ENCODE peak calls at places on chromosomes 12 and 14, in seven cellular contexts. H, J, E, O, W, P and N are unnamed samples.

GRCh38 chr12:52713960-52714886 is 10.9 kb upstream of the KRT77 start:
- DNase-seq in H (no peak), J (peak), E (no peak), O (no peak), W (no peak), P (peak), N (no peak)

GRCh38 chr14:96567289-96567899 is 65.2 kb downstream of the PAPOLA start:
- DNase-seq in H (no peak), J (peak), E (no peak), O (no peak), W (peak), P (peak), N (no peak)

GRCh38 chr12:116150001-116150400 is 127.5 kb downstream of the MED13L start:
- DNase-seq in H (no peak), J (no peak), E (no peak), O (no peak), W (no peak), P (no peak), N (no peak)

GRCh38 chr12:117468016-117468415 is 106.6 kb upstream of the NOS1 start:
- DNase-seq in H (no peak), J (no peak), E (no peak), O (no peak), W (no peak), P (no peak), N (no peak)

GRCh38 chr12:107243316-107243715 is 150.0 kb upstream of the CRY1 start:
- DNase-seq in H (no peak), J (no peak), E (no peak), O (no peak), W (no peak), P (no peak), N (no peak)

GRCh38 chr12:108338915-108339657 is at the start of gene CMKLR1:
- DNase-seq in H (peak), J (peak), E (peak), O (peak), W (no peak), P (no peak), N (no peak)

GRCh38 chr14:53113992-53114391 is 39.1 kb downstream of the DDHD1 start:
- DNase-seq in H (no peak), J (no peak), E (no peak), O (no peak), W (no peak), P (no peak), N (no peak)

GRCh38 chr14:69449216-69449615 is 35.3 kb upstream of the PLEKHD1 start:
- DNase-seq in H (no peak), J (no peak), E (no peak), O (no peak), W (no peak), P (no peak), N (no peak)

GRCh38 chr14:76514599-76514998 is 138.7 kb downstream of the ESRRB start:
- DNase-seq in H (no peak), J (no peak), E (no peak), O (no peak), W (peak), P (peak), N (no peak)

GRCh38 chr12:121788176-121788818 is 5.2 kb downstream of the RHOF start:
- DNase-seq in H (no peak), J (no peak), E (no peak), O (peak), W (no peak), P (no peak), N (no peak)

GRCh38 chr14:63438065-63438757 is 105.0 kb downstream of the PPP2R5E start:
- DNase-seq in H (peak), J (peak), E (peak), O (peak), W (peak), P (peak), N (peak)

GRCh38 chr12:54287316-54288157 is 7.0 kb downstream of the HNRNPA1 start:
- DNase-seq in H (no peak), J (peak), E (no peak), O (no peak), W (no peak), P (no peak), N (no peak)

GRCh38 chr12:105343836-105344235 is 13.3 kb downstream of the C12orf75 start:
- DNase-seq in H (no peak), J (no peak), E (no peak), O (no peak), W (no peak), P (no peak), N (no peak)

GRCh38 chr12:31768046-31768445 is 39.2 kb upstream of the AMN1 start:
- DNase-seq in H (no peak), J (no peak), E (no peak), O (no peak), W (no peak), P (no peak), N (no peak)

GRCh38 chr12:131052891-131053290 is 99.2 kb downstream of the ADGRD1 start:
- DNase-seq in H (no peak), J (no peak), E (no peak), O (no peak), W (no peak), P (no peak), N (no peak)

GRCh38 chr14:74630881-74631690 is 19.0 kb upstream of the LTBP2 start:
- DNase-seq in H (peak), J (no peak), E (no peak), O (no peak), W (no peak), P (no peak), N (no peak)

GRCh38 chr12:47534695-47535094 is 171.1 kb downstream of the RPAP3 start:
- DNase-seq in H (no peak), J (no peak), E (no peak), O (no peak), W (peak), P (no peak), N (no peak)

GRCh38 chr12:93729934-93730333 is 52.8 kb downstream of the CRADD start:
- DNase-seq in H (no peak), J (no peak), E (no peak), O (no peak), W (no peak), P (no peak), N (no peak)

GRCh38 chr14:104595911-104596450 is 8.6 kb downstream of the TMEM179 start:
- DNase-seq in H (no peak), J (no peak), E (no peak), O (peak), W (no peak), P (no peak), N (no peak)

GRCh38 chr12:116194935-116195431 is 82.5 kb downstream of the MED13L start:
- DNase-seq in H (no peak), J (no peak), E (no peak), O (no peak), W (no peak), P (no peak), N (no peak)

GRCh38 chr12:16238661-16239060 is 38.8 kb downstream of the SLC15A5 start:
- DNase-seq in H (no peak), J (no peak), E (no peak), O (no peak), W (peak), P (no peak), N (no peak)

GRCh38 chr14:101082436-101083384 is 179.2 kb upstream of the RTL1 start:
- DNase-seq in H (no peak), J (no peak), E (peak), O (no peak), W (no peak), P (no peak), N (no peak)

GRCh38 chr12:115511971-115512370 is 765.5 kb downstream of the MED13L start:
- DNase-seq in H (no peak), J (peak), E (no peak), O (no peak), W (no peak), P (no peak), N (no peak)

GRCh38 chr14:50740858-50741257 is 72.8 kb upstream of the SAV1 start:
- DNase-seq in H (no peak), J (no peak), E (no peak), O (no peak), W (no peak), P (no peak), N (no peak)

GRCh38 chr12:70919597-70920035 is 922 bp downstream of the PTPRR start:
- DNase-seq in H (no peak), J (peak), E (no peak), O (no peak), W (peak), P (no peak), N (no peak)

GRCh38 chr14:31880935-31881334 is 196.2 kb upstream of the ARHGAP5 start:
- DNase-seq in H (no peak), J (no peak), E (no peak), O (no peak), W (peak), P (peak), N (no peak)

GRCh38 chr12:50072198-50072907 is 12.8 kb upstream of the SMARCD1 start:
- DNase-seq in H (no peak), J (no peak), E (no peak), O (no peak), W (no peak), P (no peak), N (no peak)

DNA sequence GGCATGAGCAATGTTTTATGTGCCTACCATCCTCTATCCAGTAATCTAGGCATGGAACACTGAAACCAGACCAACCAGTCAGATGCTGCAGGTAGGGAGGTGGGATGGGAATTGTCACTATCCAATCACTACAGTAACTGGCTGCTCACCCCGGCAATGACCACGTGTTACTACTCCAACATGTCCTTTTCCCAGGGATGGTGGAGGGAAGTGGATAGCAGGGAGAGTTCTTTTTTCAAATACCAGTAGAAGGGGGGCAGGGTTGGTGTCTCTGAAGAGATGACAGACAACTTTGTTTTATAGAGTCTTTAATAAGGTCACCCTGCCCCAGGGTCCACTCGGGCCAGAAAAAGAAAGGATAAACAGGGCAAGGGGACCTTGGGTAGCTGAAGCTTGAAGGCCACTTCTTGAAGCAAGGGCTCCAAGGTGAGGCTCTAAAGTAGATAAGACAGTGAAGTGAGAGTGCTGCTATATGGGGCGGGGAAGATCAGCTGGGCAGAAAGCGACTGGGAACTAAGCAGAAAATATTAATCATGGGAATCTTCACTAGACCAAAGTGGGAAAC is 14.7 kb upstream of the CDH24 start:
- DNase-seq in H (no peak), J (peak), E (no peak), O (no peak), W (no peak), P (no peak), N (peak)
- H3K4me3 ChIP-seq in H (no peak), J (peak), E (peak), O (peak), W (peak), P (no peak), N (peak)

GRCh38 chr14:91870001-91870400 is 2.7 kb upstream of the TC2N start:
- DNase-seq in H (no peak), J (no peak), E (no peak), O (no peak), W (no peak), P (no peak), N (no peak)

GRCh38 chr14:91866061-91866460 is 1.3 kb downstream of the TC2N start:
- DNase-seq in H (no peak), J (no peak), E (no peak), O (no peak), W (no peak), P (no peak), N (no peak)

GRCh38 chr14:91869556-91869955 is 2.2 kb upstream of the TC2N start:
- DNase-seq in H (no peak), J (no peak), E (no peak), O (no peak), W (no peak), P (no peak), N (no peak)

GRCh38 chr14:91866511-91867295 is 633 bp downstream of the TC2N start:
- DNase-seq in H (no peak), J (no peak), E (no peak), O (no peak), W (no peak), P (no peak), N (no peak)

GRCh38 chr14:91867316-91867988 is at the start of gene TC2N:
- DNase-seq in H (no peak), J (no peak), E (no peak), O (no peak), W (no peak), P (no peak), N (no peak)
- H3K4me3 ChIP-seq in H (no peak), J (no peak), E (no peak), O (no peak), W (no peak), P (no peak), N (peak)

GRCh38 chr14:49688701-49689030 is 652 bp upstream of the POLE2 start:
- DNase-seq in H (no peak), J (no peak), E (no peak), O (no peak), W (peak), P (no peak), N (no peak)
- H3K4me3 ChIP-seq in H (no peak), J (peak), E (peak), O (peak), W (no peak), P (no peak), N (no peak)

GRCh38 chr14:95385701-95386100 is 66.0 kb upstream of the CLMN start:
- DNase-seq in H (no peak), J (no peak), E (no peak), O (no peak), W (no peak), P (no peak), N (no peak)

GRCh38 chr14:95386536-95386935 is 66.8 kb upstream of the CLMN start:
- DNase-seq in H (no peak), J (no peak), E (no peak), O (no peak), W (no peak), P (no peak), N (no peak)

GRCh38 chr14:95387826-95388445 is 68.2 kb upstream of the CLMN start:
- DNase-seq in H (no peak), J (no peak), E (no peak), O (no peak), W (no peak), P (no peak), N (no peak)

GRCh38 chr14:95389471-95390011 is 69.8 kb upstream of the CLMN start:
- DNase-seq in H (no peak), J (no peak), E (peak), O (peak), W (peak), P (no peak), N (no peak)

DNA sequence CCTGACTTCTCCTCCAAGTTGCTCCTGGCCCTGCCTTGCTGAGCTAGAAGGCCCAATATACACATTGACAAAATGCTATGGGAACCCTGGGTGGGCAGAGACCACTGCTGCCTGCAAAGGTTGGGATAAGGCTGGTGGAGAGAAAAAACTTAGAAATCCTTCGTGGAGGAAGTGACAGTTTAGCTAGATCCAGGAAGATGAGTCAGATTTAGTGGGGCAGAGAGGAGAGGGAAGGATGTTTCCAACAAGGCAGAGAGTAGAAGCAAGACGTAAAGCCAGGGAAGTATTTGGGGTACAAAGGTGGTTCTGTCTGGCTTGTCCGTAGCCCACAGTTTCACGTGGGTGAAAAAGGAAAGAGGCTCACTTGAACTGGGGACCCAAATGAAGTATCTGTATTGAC is 69.0 kb upstream of the CLMN start:
- DNase-seq in H (no peak), J (no peak), E (no peak), O (no peak), W (peak), P (no peak), N (no peak)
- H3K4me3 ChIP-seq in H (no peak), J (no peak), E (no peak), O (no peak), W (no peak), P (no peak), N (no peak)